ENCODE peak calls at places on chromosome 21, in seven cellular contexts. T, M, G, I, K, Z and D are unnamed samples.

GRCh38 chr21:37829447-37829846 is 86.8 kb downstream of the KCNJ6 start:
- DNase-seq in K (no peak), I (no peak), G (no peak), Z (peak; percentile 57), T (no peak), M (peak; percentile 85), D (peak; percentile 58)

GRCh38 chr21:34968414-34969333 is 80.4 kb downstream of the RUNX1 start:
- DNase-seq in T (no peak), M (no peak), I (no peak), G (no peak), Z (no peak), K (no peak), D (no peak)

GRCh38 chr21:22136770-22137169 is 1138.6 kb downstream of the NCAM2 start:
- DNase-seq in Z (no peak), M (no peak), K (no peak), I (no peak), G (no peak), T (no peak), D (no peak)

GRCh38 chr21:44322621-44323325 is 16.4 kb downstream of the CFAP410 start:
- DNase-seq in G (no peak), K (no peak), M (no peak), Z (no peak), T (no peak), I (no peak), D (no peak)

GRCh38 chr21:29105218-29105617 is 25.2 kb upstream of the MAP3K7CL start:
- DNase-seq in Z (peak; percentile 80), M (peak; percentile 59), I (peak; percentile 54), K (no peak), T (no peak), G (no peak), D (peak; percentile 65)

GRCh38 chr21:20215959-20216358 is 782.2 kb upstream of the NCAM2 start:
- DNase-seq in G (no peak), Z (no peak), M (no peak), T (no peak), K (no peak), I (no peak), D (no peak)

GRCh38 chr21:42047821-42048613 is 23.1 kb upstream of the UMODL1 start:
- DNase-seq in G (peak; percentile 60), Z (peak; percentile 58), T (no peak), K (no peak), M (peak; percentile 97), I (no peak), D (no peak)

GRCh38 chr21:25107708-25108107 is 499.6 kb downstream of the MRPL39 start:
- DNase-seq in Z (peak; percentile 73), K (no peak), I (no peak), G (no peak), M (peak; percentile 61), T (no peak), D (no peak)

GRCh38 chr21:40631201-40631600 is 215.8 kb downstream of the DSCAM start:
- DNase-seq in M (no peak), I (no peak), Z (no peak), T (no peak), K (no peak), G (no peak), D (no peak)

GRCh38 chr21:31729622-31730343 is 2.1 kb downstream of the SCAF4 start:
- DNase-seq in T (no peak), K (no peak), M (no peak), G (no peak), I (no peak), Z (no peak), D (no peak)

GRCh38 chr21:42781150-42781980 is 98.0 kb downstream of the WDR4 start:
- DNase-seq in M (peak; percentile 23), G (no peak), I (peak; percentile 48), K (peak; percentile 63), T (no peak), Z (peak; percentile 36), D (peak; percentile 70)

DNA sequence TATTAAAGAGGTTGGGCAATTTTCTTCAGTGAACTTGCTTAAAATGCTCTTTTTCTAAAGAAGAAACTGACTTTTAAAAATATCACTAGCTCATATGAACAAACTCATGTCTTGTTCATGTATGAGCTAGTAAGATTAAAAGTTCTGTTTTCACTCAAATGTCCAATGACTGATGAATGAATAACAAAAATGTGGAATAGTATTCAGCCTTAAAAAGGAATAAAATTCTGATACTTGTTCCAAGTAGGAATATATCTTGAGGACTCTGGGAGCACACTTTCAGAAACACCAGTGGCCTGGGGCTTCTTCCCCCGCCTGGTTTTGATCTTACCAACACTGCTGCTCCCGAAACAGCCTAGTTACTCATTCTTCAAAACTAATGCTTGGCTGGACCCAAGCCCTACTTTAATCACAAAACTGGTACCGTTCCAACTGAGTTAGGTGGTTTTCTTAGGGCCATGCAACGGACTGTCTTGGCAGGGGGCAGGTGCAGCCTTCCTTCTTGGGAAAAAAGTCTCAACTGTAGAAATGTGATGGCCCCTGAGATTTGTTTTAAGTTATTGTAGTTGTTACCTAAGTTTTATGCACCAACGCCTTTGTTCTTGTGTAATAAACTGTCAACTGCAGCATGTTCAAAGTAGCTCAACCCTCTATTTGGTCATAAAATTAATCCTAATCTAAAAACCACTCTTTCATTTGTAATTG is 115.9 kb downstream of the ETS2 start:
- DNase-seq in T (no peak), G (no peak), I (no peak), M (no peak), K (no peak), Z (peak; percentile 85), D (no peak)
- H3K9me2 ChIP-seq in T (no peaks in the 10 kb centered on the region), G (no peaks in the 10 kb centered on the region), I (no peaks in the 10 kb centered on the region), M (no peaks in the 10 kb centered on the region), K (peaks cover 4% of the 10 kb centered on the region), Z (no peaks in the 10 kb centered on the region), D (no peaks in the 10 kb centered on the region)

DNA sequence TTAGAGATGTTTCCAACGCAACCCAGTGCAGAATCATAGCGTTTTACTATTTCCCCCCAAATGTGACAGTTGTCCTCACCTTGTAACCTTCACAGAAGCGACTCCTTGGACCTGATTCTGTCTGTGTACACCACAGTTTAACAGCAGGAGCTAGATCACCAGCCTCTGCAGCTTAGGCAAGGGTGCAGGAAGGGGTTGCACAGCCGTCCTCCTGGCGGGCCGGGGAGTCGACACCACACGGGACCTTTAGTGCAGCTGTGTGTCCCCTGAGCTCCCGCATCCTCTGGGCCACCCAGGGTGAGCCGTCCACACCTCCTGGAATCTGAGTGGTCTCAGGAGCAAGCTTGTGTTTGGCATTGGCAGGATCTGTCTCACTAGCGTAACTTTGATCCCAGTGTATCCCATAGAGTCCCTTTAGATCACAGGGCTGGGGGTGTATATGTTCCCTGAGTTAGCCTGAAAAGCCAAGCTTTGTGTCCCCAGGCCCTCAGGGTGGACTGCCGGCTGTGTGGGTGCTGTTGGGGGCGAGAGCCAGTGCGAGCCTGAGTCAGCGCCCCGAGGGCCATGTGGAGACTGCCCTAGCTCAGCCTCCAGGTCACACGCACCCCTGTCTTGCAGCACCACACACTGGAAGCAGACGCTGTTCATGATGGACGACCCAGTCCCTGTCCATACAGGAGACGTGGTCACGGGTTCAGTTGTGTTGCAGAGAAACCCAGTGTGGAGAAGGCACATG is 27.5 kb downstream of the PRMT2 start:
- DNase-seq in T (no peak), I (no peak), M (peak; percentile 15), G (no peak), K (no peak), Z (no peak), D (no peak)
- H3K9me2 ChIP-seq in T (no peaks in the 10 kb centered on the region), I (no peaks in the 10 kb centered on the region), M (no peaks in the 10 kb centered on the region), G (no peaks in the 10 kb centered on the region), K (no peaks in the 10 kb centered on the region), Z (no peaks in the 10 kb centered on the region), D (no peaks in the 10 kb centered on the region)

GRCh38 chr21:26923986-26924385 is 42.9 kb downstream of the ADAMTS5 start:
- DNase-seq in I (no peak), G (no peak), Z (no peak), M (no peak), K (no peak), T (no peak), D (no peak)

GRCh38 chr21:26916799-26917198 is 50.1 kb downstream of the ADAMTS5 start:
- DNase-seq in K (peak; percentile 65), M (no peak), Z (no peak), T (no peak), I (no peak), G (no peak), D (no peak)

GRCh38 chr21:26920055-26920454 is 46.8 kb downstream of the ADAMTS5 start:
- DNase-seq in Z (no peak), K (no peak), T (no peak), I (no peak), M (peak; percentile 67), G (no peak), D (no peak)

DNA sequence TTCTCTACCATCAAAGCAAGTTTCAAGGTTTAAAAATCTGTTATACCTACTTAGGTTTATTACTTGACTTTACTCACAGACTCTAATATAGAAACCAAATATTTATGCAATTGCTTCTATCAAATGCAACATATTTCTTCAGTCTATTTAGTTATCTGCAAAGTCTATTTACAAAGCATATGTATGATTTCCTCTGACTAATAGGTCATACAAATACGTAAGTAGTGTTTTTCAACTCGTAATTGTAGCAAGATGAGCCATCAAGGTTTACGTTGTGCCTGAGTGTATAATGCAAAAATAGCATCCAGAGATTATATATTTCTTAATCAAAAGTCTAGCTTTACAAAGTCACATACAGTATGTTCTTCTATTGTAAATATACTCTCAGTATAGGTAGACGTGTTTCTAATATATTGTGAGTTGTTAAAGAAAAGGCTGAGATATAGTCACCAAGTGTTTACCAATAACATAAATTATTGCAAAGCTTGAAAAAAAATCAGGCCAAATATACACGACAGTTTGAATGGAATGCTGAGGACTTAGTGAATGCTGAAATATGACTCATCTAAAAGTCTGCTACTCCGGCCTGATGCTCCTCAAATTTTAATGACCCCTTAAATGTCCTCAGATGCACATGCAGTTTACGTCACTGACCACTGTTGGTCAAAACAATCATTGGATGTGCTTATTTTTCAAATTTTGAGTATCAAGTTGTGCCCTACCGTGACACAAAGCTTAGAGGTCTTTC is 48.4 kb downstream of the ADAMTS5 start:
- DNase-seq in M (peak; percentile 69), G (no peak), I (no peak), Z (peak; percentile 59), K (no peak), T (no peak), D (no peak)
- H3K9me2 ChIP-seq in M (no peaks in the 10 kb centered on the region), G (no peaks in the 10 kb centered on the region), I (no peaks in the 10 kb centered on the region), Z (no peaks in the 10 kb centered on the region), K (no peaks in the 10 kb centered on the region), T (no peaks in the 10 kb centered on the region), D (no peaks in the 10 kb centered on the region)

GRCh38 chr21:39155578-39155977 is 27.7 kb downstream of the PSMG1 start:
- DNase-seq in Z (no peak), T (no peak), K (no peak), M (no peak), I (no peak), G (no peak), D (no peak)

GRCh38 chr21:39164523-39164922 is 18.7 kb downstream of the PSMG1 start:
- DNase-seq in T (no peak), I (no peak), M (no peak), K (no peak), Z (no peak), G (no peak), D (no peak)

GRCh38 chr21:39161064-39161463 is 22.2 kb downstream of the PSMG1 start:
- DNase-seq in G (no peak), M (no peak), I (no peak), Z (no peak), K (no peak), T (no peak), D (no peak)

GRCh38 chr21:39156024-39156423 is 27.2 kb downstream of the PSMG1 start:
- DNase-seq in M (no peak), G (no peak), K (no peak), T (no peak), Z (no peak), I (no peak), D (no peak)

GRCh38 chr21:39159342-39160063 is 23.7 kb downstream of the PSMG1 start:
- DNase-seq in Z (no peak), T (peak; percentile 10), M (no peak), K (no peak), I (no peak), G (no peak), D (no peak)
- H3K9me2 ChIP-seq in Z (no peaks in the 10 kb centered on the region), T (no peaks in the 10 kb centered on the region), M (no peaks in the 10 kb centered on the region), K (peaks cover 4% of the 10 kb centered on the region), I (no peaks in the 10 kb centered on the region), G (no peaks in the 10 kb centered on the region), D (no peaks in the 10 kb centered on the region)